ENCODE peak calls at places on chromosomes 16 and 17, in five cellular contexts. L, U, V, C and T are unnamed samples.

GRCh38 chr17:49104511-49105074 is 28.0 kb upstream of the B4GALNT2 start:
- DNase-seq in L (no peak), U (no peak), V (no peak), C (no peak), T (no peak)

GRCh38 chr17:57948555-57949420 is 6.4 kb downstream of the CUEDC1 start:
- DNase-seq in L (peak), U (no peak), V (no peak), C (peak), T (no peak)

GRCh38 chr17:55384833-55385232 is 36.8 kb downstream of the MMD start:
- DNase-seq in L (no peak), U (no peak), V (no peak), C (no peak), T (no peak)

GRCh38 chr17:72151565-72152391 is 31.0 kb downstream of the SOX9 start:
- DNase-seq in L (peak), U (no peak), V (peak), C (no peak), T (no peak)

GRCh38 chr16:70416748-70417616 is 21.9 kb downstream of the ST3GAL2 start:
- DNase-seq in L (no peak), U (no peak), V (no peak), C (no peak), T (no peak)

GRCh38 chr17:46038414-46038813 is 39.4 kb downstream of the STH start:
- DNase-seq in L (no peak), U (no peak), V (no peak), C (no peak), T (no peak)

GRCh38 chr17:46082293-46082692 is 83.2 kb downstream of the STH start:
- DNase-seq in L (no peak), U (no peak), V (no peak), C (no peak), T (no peak)

GRCh38 chr16:4976079-4976478 is 17.9 kb downstream of the SEC14L5 start:
- DNase-seq in L (no peak), U (no peak), V (no peak), C (peak), T (no peak)

GRCh38 chr17:6070895-6071511 is 824 bp downstream of the WSCD1 start:
- DNase-seq in L (peak), U (no peak), V (no peak), C (no peak), T (no peak)

GRCh38 chr17:39916918-39917317 is 1.5 kb downstream of the GSDMB start:
- DNase-seq in L (peak), U (no peak), V (no peak), C (no peak), T (no peak)

GRCh38 chr17:35729405-35729833 is 2.0 kb upstream of the RASL10B start:
- DNase-seq in L (peak), U (no peak), V (no peak), C (no peak), T (no peak)

GRCh38 chr17:82772026-82772425 is 20.2 kb downstream of the TBCD start:
- DNase-seq in L (no peak), U (no peak), V (peak), C (no peak), T (no peak)

GRCh38 chr17:41024702-41025101 is 2.3 kb downstream of the KRTAP1-5 start:
- DNase-seq in L (no peak), U (no peak), V (no peak), C (no peak), T (no peak)

GRCh38 chr17:6948562-6948961 is 47.3 kb upstream of the ALOX12 start:
- DNase-seq in L (no peak), U (no peak), V (no peak), C (peak), T (no peak)

GRCh38 chr16:77332792-77333191 is 102.0 kb downstream of the ADAMTS18 start:
- DNase-seq in L (no peak), U (no peak), V (no peak), C (no peak), T (no peak)

GRCh38 chr17:76805319-76805718 is 62.9 kb upstream of the MGAT5B start:
- DNase-seq in L (no peak), U (no peak), V (no peak), C (no peak), T (no peak)

GRCh38 chr17:44122825-44123355 is 551 bp downstream of the HDAC5 start:
- DNase-seq in L (peak), U (no peak), V (no peak), C (no peak), T (no peak)

GRCh38 chr17:7548585-7549400 is at the start of gene TNFSF12:
- DNase-seq in L (peak), U (no peak), V (no peak), C (no peak), T (no peak)

GRCh38 chr17:42679001-42679491 is 2.3 kb upstream of the PLEKHH3 start:
- DNase-seq in L (peak), U (no peak), V (peak), C (peak), T (peak)

GRCh38 chr17:6506679-6507231 is 49.6 kb downstream of the PITPNM3 start:
- DNase-seq in L (no peak), U (no peak), V (no peak), C (no peak), T (no peak)

GRCh38 chr16:15996432-15997109 is 47.2 kb downstream of the ABCC1 start:
- DNase-seq in L (peak), U (no peak), V (no peak), C (no peak), T (no peak)

GRCh38 chr17:8628609-8629169 is 1.8 kb downstream of the MYH10 start:
- DNase-seq in L (peak), U (no peak), V (no peak), C (no peak), T (no peak)

GRCh38 chr16:30927789-30928378 is 4.5 kb downstream of the FBXL19 start:
- DNase-seq in L (peak), U (no peak), V (peak), C (no peak), T (peak)